ENCODE peak calls at places on chromosomes 12 and 14, in four cellular contexts. One of them, this sample, is unnamed.

GRCh38 chr14:100549834-100550625 is 37.2 kb downstream of the BEGAIN start:
- DNase-seq in activated effector memory CD4-positive, alpha-beta T cell treated with Interleukin-2 at 50 U/mL for 16 hours: no peak
- DNase-seq in NCI-H1694 treated with DMSO at 0.1 percent for 48 hours: no peak
- DNase-seq in cardiac fibroblast: no peak
- DNase-seq in this sample: no peak

GRCh38 chr14:99737956-99738667 is 54.0 kb downstream of the CYP46A1 start:
- DNase-seq in cardiac fibroblast: no peak
- DNase-seq in NCI-H1694 treated with DMSO at 0.1 percent for 48 hours: no peak
- DNase-seq in activated effector memory CD4-positive, alpha-beta T cell treated with Interleukin-2 at 50 U/mL for 16 hours: no peak
- DNase-seq in this sample: no peak

GRCh38 chr14:32757568-32757967 is 181.1 kb upstream of the NPAS3 start:
- DNase-seq in cardiac fibroblast: no peak
- DNase-seq in NCI-H1694 treated with DMSO at 0.1 percent for 48 hours: no peak
- DNase-seq in activated effector memory CD4-positive, alpha-beta T cell treated with Interleukin-2 at 50 U/mL for 16 hours: no peak
- DNase-seq in this sample: no peak

GRCh38 chr14:70808023-70808401 is 1.3 kb downstream of the MAP3K9 start:
- DNase-seq in cardiac fibroblast: no peak
- DNase-seq in NCI-H1694 treated with DMSO at 0.1 percent for 48 hours: peak
- DNase-seq in activated effector memory CD4-positive, alpha-beta T cell treated with Interleukin-2 at 50 U/mL for 16 hours: peak
- DNase-seq in this sample: no peak

GRCh38 chr14:68266998-68267397 is 447.4 kb downstream of the RAD51B start:
- DNase-seq in activated effector memory CD4-positive, alpha-beta T cell treated with Interleukin-2 at 50 U/mL for 16 hours: no peak
- DNase-seq in NCI-H1694 treated with DMSO at 0.1 percent for 48 hours: no peak
- DNase-seq in cardiac fibroblast: no peak
- DNase-seq in this sample: no peak

GRCh38 chr12:52126605-52127578 is 47.4 kb downstream of the SMIM41 start:
- DNase-seq in cardiac fibroblast: no peak
- DNase-seq in activated effector memory CD4-positive, alpha-beta T cell treated with Interleukin-2 at 50 U/mL for 16 hours: no peak
- DNase-seq in NCI-H1694 treated with DMSO at 0.1 percent for 48 hours: no peak
- DNase-seq in this sample: peak

GRCh38 chr12:99959549-99960170 is 25.1 kb downstream of the ANKS1B start:
- DNase-seq in NCI-H1694 treated with DMSO at 0.1 percent for 48 hours: peak
- DNase-seq in activated effector memory CD4-positive, alpha-beta T cell treated with Interleukin-2 at 50 U/mL for 16 hours: no peak
- DNase-seq in cardiac fibroblast: peak
- DNase-seq in this sample: no peak

GRCh38 chr12:15688202-15688736 is 100.9 kb downstream of the EPS8 start:
- DNase-seq in activated effector memory CD4-positive, alpha-beta T cell treated with Interleukin-2 at 50 U/mL for 16 hours: no peak
- DNase-seq in NCI-H1694 treated with DMSO at 0.1 percent for 48 hours: no peak
- DNase-seq in cardiac fibroblast: peak
- DNase-seq in this sample: peak

GRCh38 chr12:26658991-26659390 is 174.0 kb downstream of the ITPR2 start:
- DNase-seq in cardiac fibroblast: peak
- DNase-seq in NCI-H1694 treated with DMSO at 0.1 percent for 48 hours: no peak
- DNase-seq in activated effector memory CD4-positive, alpha-beta T cell treated with Interleukin-2 at 50 U/mL for 16 hours: no peak
- DNase-seq in this sample: no peak

GRCh38 chr12:119642986-119643385 is 24.9 kb upstream of the PRKAB1 start:
- DNase-seq in cardiac fibroblast: no peak
- DNase-seq in NCI-H1694 treated with DMSO at 0.1 percent for 48 hours: no peak
- DNase-seq in activated effector memory CD4-positive, alpha-beta T cell treated with Interleukin-2 at 50 U/mL for 16 hours: no peak
- DNase-seq in this sample: peak

GRCh38 chr12:121238604-121239334 is 28.8 kb downstream of the P2RX4 start:
- DNase-seq in NCI-H1694 treated with DMSO at 0.1 percent for 48 hours: no peak
- DNase-seq in cardiac fibroblast: no peak
- DNase-seq in activated effector memory CD4-positive, alpha-beta T cell treated with Interleukin-2 at 50 U/mL for 16 hours: no peak
- DNase-seq in this sample: no peak

GRCh38 chr12:59637657-59638150 is 41.9 kb downstream of the SLC16A7 start:
- DNase-seq in cardiac fibroblast: no peak
- DNase-seq in NCI-H1694 treated with DMSO at 0.1 percent for 48 hours: no peak
- DNase-seq in activated effector memory CD4-positive, alpha-beta T cell treated with Interleukin-2 at 50 U/mL for 16 hours: no peak
- DNase-seq in this sample: no peak

GRCh38 chr14:96299441-96299840 is 43.4 kb downstream of the BDKRB1 start:
- DNase-seq in activated effector memory CD4-positive, alpha-beta T cell treated with Interleukin-2 at 50 U/mL for 16 hours: no peak
- DNase-seq in NCI-H1694 treated with DMSO at 0.1 percent for 48 hours: no peak
- DNase-seq in cardiac fibroblast: no peak
- DNase-seq in this sample: no peak

GRCh38 chr12:48852734-48853168 is 788 bp upstream of the DDX23 start:
- DNase-seq in cardiac fibroblast: no peak
- DNase-seq in NCI-H1694 treated with DMSO at 0.1 percent for 48 hours: no peak
- DNase-seq in activated effector memory CD4-positive, alpha-beta T cell treated with Interleukin-2 at 50 U/mL for 16 hours: no peak
- DNase-seq in this sample: no peak

GRCh38 chr12:122421815-122422737 is at the start of gene CLIP1:
- DNase-seq in activated effector memory CD4-positive, alpha-beta T cell treated with Interleukin-2 at 50 U/mL for 16 hours: peak
- DNase-seq in NCI-H1694 treated with DMSO at 0.1 percent for 48 hours: no peak
- DNase-seq in cardiac fibroblast: peak
- DNase-seq in this sample: peak

GRCh38 chr12:100391856-100392255 is 35.0 kb downstream of the SLC17A8 start:
- DNase-seq in cardiac fibroblast: peak
- DNase-seq in activated effector memory CD4-positive, alpha-beta T cell treated with Interleukin-2 at 50 U/mL for 16 hours: no peak
- DNase-seq in NCI-H1694 treated with DMSO at 0.1 percent for 48 hours: no peak
- DNase-seq in this sample: no peak

GRCh38 chr14:23910081-23910875 is 43.3 kb upstream of the DHRS4 start:
- DNase-seq in cardiac fibroblast: peak
- DNase-seq in activated effector memory CD4-positive, alpha-beta T cell treated with Interleukin-2 at 50 U/mL for 16 hours: no peak
- DNase-seq in NCI-H1694 treated with DMSO at 0.1 percent for 48 hours: peak
- DNase-seq in this sample: peak

GRCh38 chr14:61927521-61927920 is 165.3 kb downstream of the SNAPC1 start:
- DNase-seq in NCI-H1694 treated with DMSO at 0.1 percent for 48 hours: no peak
- DNase-seq in activated effector memory CD4-positive, alpha-beta T cell treated with Interleukin-2 at 50 U/mL for 16 hours: no peak
- DNase-seq in cardiac fibroblast: peak
- DNase-seq in this sample: no peak

GRCh38 chr14:29637406-29637805 is 290.2 kb downstream of the PRKD1 start:
- DNase-seq in activated effector memory CD4-positive, alpha-beta T cell treated with Interleukin-2 at 50 U/mL for 16 hours: no peak
- DNase-seq in NCI-H1694 treated with DMSO at 0.1 percent for 48 hours: peak
- DNase-seq in cardiac fibroblast: peak
- DNase-seq in this sample: peak

GRCh38 chr12:121279507-121279915 is 17.0 kb downstream of the CAMKK2 start:
- DNase-seq in cardiac fibroblast: peak
- DNase-seq in NCI-H1694 treated with DMSO at 0.1 percent for 48 hours: no peak
- DNase-seq in activated effector memory CD4-positive, alpha-beta T cell treated with Interleukin-2 at 50 U/mL for 16 hours: no peak
- DNase-seq in this sample: peak

GRCh38 chr12:64256166-64256800 is 34.2 kb upstream of the KICS2 start:
- DNase-seq in cardiac fibroblast: peak
- DNase-seq in activated effector memory CD4-positive, alpha-beta T cell treated with Interleukin-2 at 50 U/mL for 16 hours: no peak
- DNase-seq in NCI-H1694 treated with DMSO at 0.1 percent for 48 hours: peak
- DNase-seq in this sample: no peak

GRCh38 chr14:75450381-75451276 is 22.8 kb downstream of the JDP2 start:
- DNase-seq in activated effector memory CD4-positive, alpha-beta T cell treated with Interleukin-2 at 50 U/mL for 16 hours: no peak
- DNase-seq in cardiac fibroblast: no peak
- DNase-seq in NCI-H1694 treated with DMSO at 0.1 percent for 48 hours: no peak
- DNase-seq in this sample: no peak

GRCh38 chr14:77924392-77924948 is 124.6 kb downstream of the ADCK1 start:
- DNase-seq in cardiac fibroblast: no peak
- DNase-seq in activated effector memory CD4-positive, alpha-beta T cell treated with Interleukin-2 at 50 U/mL for 16 hours: no peak
- DNase-seq in NCI-H1694 treated with DMSO at 0.1 percent for 48 hours: no peak
- DNase-seq in this sample: no peak

GRCh38 chr12:72017054-72017651 is 78.5 kb downstream of the TPH2 start:
- DNase-seq in NCI-H1694 treated with DMSO at 0.1 percent for 48 hours: peak
- DNase-seq in cardiac fibroblast: peak
- DNase-seq in activated effector memory CD4-positive, alpha-beta T cell treated with Interleukin-2 at 50 U/mL for 16 hours: peak
- DNase-seq in this sample: peak

GRCh38 chr14:100289916-100290606 is 16.2 kb downstream of the SLC25A29 start:
- DNase-seq in cardiac fibroblast: no peak
- DNase-seq in activated effector memory CD4-positive, alpha-beta T cell treated with Interleukin-2 at 50 U/mL for 16 hours: no peak
- DNase-seq in NCI-H1694 treated with DMSO at 0.1 percent for 48 hours: no peak
- DNase-seq in this sample: peak

GRCh38 chr12:49671051-49671765 is 36.0 kb downstream of the FMNL3 start:
- DNase-seq in activated effector memory CD4-positive, alpha-beta T cell treated with Interleukin-2 at 50 U/mL for 16 hours: peak
- DNase-seq in cardiac fibroblast: no peak
- DNase-seq in NCI-H1694 treated with DMSO at 0.1 percent for 48 hours: no peak
- DNase-seq in this sample: peak

GRCh38 chr14:68403191-68403781 is 389.6 kb downstream of the ZFP36L1 start:
- DNase-seq in activated effector memory CD4-positive, alpha-beta T cell treated with Interleukin-2 at 50 U/mL for 16 hours: no peak
- DNase-seq in NCI-H1694 treated with DMSO at 0.1 percent for 48 hours: no peak
- DNase-seq in cardiac fibroblast: no peak
- DNase-seq in this sample: no peak

GRCh38 chr12:34233618-34234017 is 211.3 kb downstream of the ALG10 start:
- DNase-seq in cardiac fibroblast: no peak
- DNase-seq in NCI-H1694 treated with DMSO at 0.1 percent for 48 hours: no peak
- DNase-seq in activated effector memory CD4-positive, alpha-beta T cell treated with Interleukin-2 at 50 U/mL for 16 hours: no peak
- DNase-seq in this sample: no peak

GRCh38 chr12:2114071-2114470 is 61.3 kb downstream of the CACNA1C start:
- DNase-seq in NCI-H1694 treated with DMSO at 0.1 percent for 48 hours: no peak
- DNase-seq in activated effector memory CD4-positive, alpha-beta T cell treated with Interleukin-2 at 50 U/mL for 16 hours: no peak
- DNase-seq in cardiac fibroblast: no peak
- DNase-seq in this sample: no peak

GRCh38 chr12:108833757-108834472 is 23.5 kb downstream of the SSH1 start:
- DNase-seq in cardiac fibroblast: peak
- DNase-seq in NCI-H1694 treated with DMSO at 0.1 percent for 48 hours: no peak
- DNase-seq in activated effector memory CD4-positive, alpha-beta T cell treated with Interleukin-2 at 50 U/mL for 16 hours: no peak
- DNase-seq in this sample: no peak

GRCh38 chr14:45135181-45135580 is 549 bp upstream of the FANCM start:
- DNase-seq in NCI-H1694 treated with DMSO at 0.1 percent for 48 hours: peak
- DNase-seq in activated effector memory CD4-positive, alpha-beta T cell treated with Interleukin-2 at 50 U/mL for 16 hours: no peak
- DNase-seq in cardiac fibroblast: no peak
- DNase-seq in this sample: no peak

GRCh38 chr14:69199786-69200185 is 8.5 kb downstream of the EXD2 start:
- DNase-seq in cardiac fibroblast: no peak
- DNase-seq in activated effector memory CD4-positive, alpha-beta T cell treated with Interleukin-2 at 50 U/mL for 16 hours: no peak
- DNase-seq in NCI-H1694 treated with DMSO at 0.1 percent for 48 hours: no peak
- DNase-seq in this sample: no peak

GRCh38 chr14:32934891-32935633 is 3.6 kb upstream of the NPAS3 start:
- DNase-seq in cardiac fibroblast: peak
- DNase-seq in activated effector memory CD4-positive, alpha-beta T cell treated with Interleukin-2 at 50 U/mL for 16 hours: no peak
- DNase-seq in NCI-H1694 treated with DMSO at 0.1 percent for 48 hours: no peak
- DNase-seq in this sample: peak

GRCh38 chr12:29131539-29131938 is 17.5 kb upstream of the FAR2 start:
- DNase-seq in cardiac fibroblast: peak
- DNase-seq in NCI-H1694 treated with DMSO at 0.1 percent for 48 hours: no peak
- DNase-seq in activated effector memory CD4-positive, alpha-beta T cell treated with Interleukin-2 at 50 U/mL for 16 hours: no peak
- DNase-seq in this sample: no peak

GRCh38 chr14:74941676-74942097 is 13.7 kb downstream of the PGF start:
- DNase-seq in NCI-H1694 treated with DMSO at 0.1 percent for 48 hours: no peak
- DNase-seq in activated effector memory CD4-positive, alpha-beta T cell treated with Interleukin-2 at 50 U/mL for 16 hours: peak
- DNase-seq in cardiac fibroblast: peak
- DNase-seq in this sample: peak

GRCh38 chr14:95311752-95312151 is 8.0 kb downstream of the CLMN start:
- DNase-seq in NCI-H1694 treated with DMSO at 0.1 percent for 48 hours: no peak
- DNase-seq in cardiac fibroblast: peak
- DNase-seq in activated effector memory CD4-positive, alpha-beta T cell treated with Interleukin-2 at 50 U/mL for 16 hours: no peak
- DNase-seq in this sample: no peak

GRCh38 chr12:989751-990278 is 1.2 kb upstream of the ERC1 start:
- DNase-seq in NCI-H1694 treated with DMSO at 0.1 percent for 48 hours: peak
- DNase-seq in activated effector memory CD4-positive, alpha-beta T cell treated with Interleukin-2 at 50 U/mL for 16 hours: no peak
- DNase-seq in cardiac fibroblast: peak
- DNase-seq in this sample: peak